ENCODE peak calls at places on chromosomes 11 and 22, in ten cellular contexts. Z is stimulated activated CD8-positive, alpha-beta memory T cell treated with anti-CD3 and anti-CD28 coated beads, Interleukin-15, amount 100 ng/mL, for 24 hours; I is activated CD4-positive, alpha-beta T cell treated with anti-CD3 and anti-CD28 coated beads, Interleukin-2, amount 50 U/mL, for 48 hours; J is NCI-H1092; W is activated T-helper 1 cell treated with Interleukin-2 at 50 U/mL for 16 hours; G is RWPE1; L is fibroblast of pulmonary artery; M is stromal cell of bone marrow; O is substantia nigra; T is HCEC 1CT. A is an unnamed sample.

GRCh38 chr11:108494182-108494581 is 4.0 kb downstream of the POGLUT3 start:
- DNase-seq in W (no peak), G (no peak), Z (no peak), O (no peak), M (no peak), T (no peak), J (peak; percentile 21), I (no peak), L (no peak), A (no peak)

GRCh38 chr11:70521475-70522260 is 123.3 kb downstream of the CTTN start:
- DNase-seq in W (no peak), M (no peak), T (no peak), G (no peak), L (no peak), J (no peak), Z (no peak), O (no peak), I (no peak), A (no peak)

GRCh38 chr11:79963886-79964660 is 523.2 kb upstream of the TENM4 start:
- DNase-seq in Z (no peak), W (no peak), I (no peak), L (no peak), O (no peak), G (no peak), T (no peak), J (no peak), M (no peak), A (no peak)

GRCh38 chr22:30245985-30246901 is at the start of gene LIF:
- DNase-seq in M (peak; percentile 65), T (peak; percentile 58), O (no peak), L (peak; percentile 74), Z (no peak), W (peak; percentile 30), J (no peak), G (peak; percentile 53), I (peak; percentile 68), A (peak; percentile 15)

GRCh38 chr11:110409174-110409573 is 20.6 kb upstream of the FDX1 start:
- DNase-seq in W (no peak), G (no peak), T (peak; percentile 9), L (peak; percentile 64), J (no peak), O (no peak), Z (no peak), I (no peak), M (peak; percentile 25), A (no peak)

GRCh38 chr11:4766420-4767043 is 3.2 kb downstream of the OR51F1 start:
- DNase-seq in G (no peak), W (no peak), O (no peak), I (no peak), L (no peak), T (no peak), M (no peak), Z (no peak), J (no peak), A (no peak)

GRCh38 chr11:2382927-2383822 is 6.1 kb downstream of the CD81 start:
- DNase-seq in O (no peak), W (no peak), I (no peak), Z (no peak), G (no peak), L (peak; percentile 42), J (no peak), M (no peak), T (no peak), A (no peak)

GRCh38 chr11:66467034-66467659 is 442 bp downstream of the PELI3 start:
- DNase-seq in O (no peak), I (peak; percentile 48), W (peak; percentile 34), T (no peak), G (peak; percentile 50), J (no peak), M (no peak), Z (no peak), L (peak; percentile 38), A (no peak)